ENCODE peak calls at places on chromosome 21, in four cellular contexts. N is HT-29; H is stimulated activated CD4-positive, alpha-beta T cell treated with anti-CD3 and anti-CD28 coated beads, Interleukin-4, amount 100 ng/mL, for 24 hours; P is GM10248. E is an unnamed sample.
A peak's percentile ranks its signal among the peaks of the same experiment; 100 is the strongest.

GRCh38 chr21:44011123-44011773 is 861 bp upstream of the TRAPPC10 start:
- DNase-seq in P (no peak), N (no peak), H (no peak), E (no peak)

GRCh38 chr21:23083242-23083641 is 2085.0 kb downstream of the NCAM2 start:
- DNase-seq in P (no peak), N (no peak), H (no peak), E (no peak)

GRCh38 chr21:28776251-28776650 is 216.4 kb downstream of the LTN1 start:
- DNase-seq in H (peak; percentile 59), P (no peak), N (no peak), E (no peak)

GRCh38 chr21:25562660-25563059 is 44.6 kb downstream of the MRPL39 start:
- DNase-seq in N (no peak), H (no peak), P (no peak), E (no peak)

GRCh38 chr21:45351061-45351460 is 53.9 kb upstream of the COL18A1 start:
- DNase-seq in P (no peak), N (no peak), H (no peak), E (no peak)

GRCh38 chr21:34107606-34108005 is 34.2 kb downstream of the MRPS6 start:
- DNase-seq in N (no peak), H (no peak), P (no peak), E (no peak)

GRCh38 chr21:18228060-18228739 is 16.4 kb upstream of the CHODL start:
- DNase-seq in P (no peak), N (no peak), H (no peak), E (no peak)

GRCh38 chr21:42233067-42233981 is 14.4 kb downstream of the ABCG1 start:
- DNase-seq in N (peak; percentile 72), P (peak; percentile 82), H (peak; percentile 79), E (no peak)

GRCh38 chr21:33149166-33149565 is 79.2 kb downstream of the OLIG1 start:
- DNase-seq in N (no peak), P (no peak), H (no peak), E (no peak)

GRCh38 chr21:42513985-42514882 is 582 bp downstream of the SLC37A1 start:
- DNase-seq in P (peak; percentile 74), N (peak; percentile 56), H (peak; percentile 68), E (peak; percentile 35)

GRCh38 chr21:8992731-8993174 is 1528.6 kb upstream of the TPTE start:
- DNase-seq in N (no peak), H (no peak), P (no peak), E (no peak)

GRCh38 chr21:42392731-42393442 is 3.0 kb downstream of the TMPRSS3 start:
- DNase-seq in P (peak; percentile 72), H (peak; percentile 45), N (no peak), E (no peak)

GRCh38 chr21:34926784-34927548 is 122.1 kb downstream of the RUNX1 start:
- DNase-seq in H (no peak), P (no peak), N (peak; percentile 73), E (no peak)

GRCh38 chr21:36926989-36927695 is 39.3 kb downstream of the HLCS start:
- DNase-seq in H (no peak), N (no peak), P (no peak), E (no peak)

GRCh38 chr21:36721817-36722216 is 22.9 kb downstream of the SIM2 start:
- DNase-seq in P (no peak), N (no peak), H (no peak), E (no peak)

GRCh38 chr21:39132248-39132647 is 51.0 kb downstream of the PSMG1 start:
- DNase-seq in H (no peak), P (no peak), N (no peak), E (no peak)

E was measured in anterior cingulate cortex.